ENCODE peak calls at places on chromosomes 3 and 15, in nine cellular contexts. T is dorsolateral prefrontal cortex; K is HCT116; Y is kidney; M is SK-N-SH; B is mesothelial cell of epicardium; F is activated CD8-positive, alpha-beta T cell treated with anti-CD3 and anti-CD28 coated beads for 36 hours; W is heart right ventricle; X is upper lobe of right lung. L is an unnamed sample.

GRCh38 chr15:58908550-58909309 is 24.7 kb downstream of the SLTM start:
- DNase-seq in Y (no peak), K (no peak), X (no peak), B (no peak), T (no peak), F (no peak), M (no peak), W (no peak), L (no peak)

GRCh38 chr3:13537244-13537921 is 11.5 kb upstream of the FBLN2 start:
- DNase-seq in M (no peak), Y (no peak), F (no peak), W (no peak), K (no peak), B (no peak), X (no peak), T (no peak), L (no peak)

GRCh38 chr3:67916353-67916752 is 261.9 kb upstream of the SUCLG2 start:
- DNase-seq in B (no peak), M (no peak), K (no peak), X (no peak), W (no peak), F (no peak), T (no peak), Y (no peak), L (no peak)

GRCh38 chr3:115518100-115518852 is 105.0 kb upstream of the GAP43 start:
- DNase-seq in M (peak; percentile 83), F (no peak), K (peak; percentile 19), T (no peak), X (no peak), W (peak; percentile 87), Y (peak; percentile 86), B (peak; percentile 39), L (no peak)

GRCh38 chr15:53193149-53193548 is 403.0 kb upstream of the ONECUT1 start:
- DNase-seq in X (no peak), M (no peak), T (no peak), B (no peak), F (no peak), K (no peak), Y (no peak), W (no peak), L (peak; percentile 21)

GRCh38 chr3:181457190-181457589 is 254.5 kb upstream of the SOX2 start:
- DNase-seq in M (no peak), B (no peak), X (no peak), W (no peak), T (peak; percentile 95), K (no peak), Y (no peak), F (no peak), L (no peak)

GRCh38 chr15:26967719-26968269 is 3.2 kb upstream of the GABRG3 start:
- DNase-seq in Y (no peak), X (no peak), M (peak; percentile 90), T (no peak), W (no peak), F (no peak), K (no peak), B (no peak), L (no peak)

GRCh38 chr3:134654031-134654430 is 3.2 kb upstream of the KY start:
- DNase-seq in W (no peak), B (peak; percentile 10), K (no peak), M (no peak), F (no peak), T (no peak), Y (no peak), X (no peak), L (no peak)

GRCh38 chr3:144085964-144086363 is 114.3 kb downstream of the DIPK2A start:
- DNase-seq in T (no peak), M (no peak), X (no peak), F (no peak), K (no peak), W (no peak), Y (no peak), B (no peak), L (no peak)

GRCh38 chr3:50644556-50644955 is 27.6 kb downstream of the MAPKAPK3 start:
- DNase-seq in K (no peak), M (no peak), W (peak; percentile 41), T (peak; percentile 45), B (no peak), Y (no peak), X (no peak), F (no peak), L (no peak)

GRCh38 chr3:156024904-156025303 is 95.5 kb upstream of the KCNAB1 start:
- DNase-seq in W (no peak), F (no peak), M (no peak), T (no peak), X (no peak), Y (no peak), B (no peak), K (no peak), L (no peak)

GRCh38 chr3:179151474-179151873 is 3.3 kb downstream of the PIK3CA start:
- DNase-seq in F (no peak), T (no peak), Y (no peak), M (no peak), K (no peak), B (no peak), W (no peak), X (no peak), L (no peak)

GRCh38 chr15:41281236-41281635 is 50.2 kb downstream of the CHP1 start:
- DNase-seq in F (no peak), B (no peak), W (no peak), T (no peak), X (no peak), M (no peak), Y (no peak), K (no peak), L (no peak)

GRCh38 chr3:43080726-43081568 is 24.9 kb downstream of the POMGNT2 start:
- DNase-seq in X (no peak), K (no peak), B (no peak), W (no peak), F (no peak), M (no peak), T (no peak), Y (no peak), L (no peak)

GRCh38 chr15:92818658-92819311 is 81.3 kb upstream of the CHD2 start:
- DNase-seq in X (no peak), W (no peak), Y (no peak), K (no peak), M (no peak), T (no peak), F (no peak), B (no peak), L (no peak)

GRCh38 chr15:90463381-90463780 is 66.3 kb upstream of the CRTC3 start:
- DNase-seq in B (no peak), X (no peak), M (no peak), K (no peak), W (peak; percentile 65), F (no peak), T (peak; percentile 52), Y (no peak), L (peak; percentile 62)

GRCh38 chr3:108589081-108589997 is at the start of the genes CIP2A and DZIP3:
- DNase-seq in T (peak; percentile 66), Y (peak; percentile 97), K (peak; percentile 91), M (peak; percentile 95), X (peak; percentile 92), W (peak; percentile 88), F (peak; percentile 94), B (peak; percentile 93), L (peak; percentile 90)

DNA sequence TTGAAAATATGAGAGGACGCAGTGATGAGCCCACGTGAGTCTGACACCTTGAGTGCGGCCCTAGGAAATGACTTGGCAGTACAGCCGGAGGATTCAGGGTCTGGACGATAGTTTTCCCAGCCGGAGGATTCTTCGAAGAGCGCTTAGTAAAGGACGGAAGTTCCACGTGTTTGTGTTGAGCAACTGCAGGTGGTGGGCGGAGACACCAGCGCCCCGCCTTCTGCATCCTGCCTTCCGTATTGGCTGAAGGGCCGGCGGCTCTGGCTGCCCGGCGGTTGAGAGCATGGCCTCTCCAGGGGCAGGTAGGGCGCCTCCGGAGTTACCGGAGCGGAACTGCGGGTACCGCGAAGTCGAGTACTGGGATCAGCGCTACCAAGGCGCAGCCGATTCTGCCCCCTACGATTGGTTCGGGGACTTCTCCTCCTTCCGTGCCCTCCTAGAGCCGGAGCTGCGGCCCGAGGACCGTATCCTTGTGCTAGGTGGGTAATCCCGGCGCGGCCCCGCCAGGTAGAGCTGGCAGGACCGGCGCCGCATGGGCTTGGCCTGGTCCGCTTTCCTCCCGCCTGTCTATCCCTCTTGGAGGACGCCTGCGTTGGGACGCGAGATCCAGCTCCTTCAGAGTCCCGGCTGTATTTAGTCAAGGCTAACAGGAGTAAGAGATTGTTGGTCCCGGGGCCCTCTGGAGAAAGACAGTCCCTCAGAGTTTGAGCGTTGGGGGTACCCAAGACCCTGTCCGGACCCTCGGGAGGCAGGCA is at the start of gene EEF1AKMT4:
- DNase-seq in W (peak; percentile 96), T (peak; percentile 93), M (peak; percentile 94), F (peak; percentile 99), B (peak; percentile 94), K (peak; percentile 99), X (peak; percentile 98), Y (peak; percentile 98), L (peak; percentile 97)
- TF ChIP-seq CTCF in W (peak; percentile 50), T (peak; percentile 61), M (peak; percentile 56), F (no peak), B (peak; percentile 22), K (no peak), X (peak; percentile 65), Y (peak; percentile 4), L (peak; percentile 30)

GRCh38 chr15:62066663-62067447 is at the start of gene C2CD4A:
- DNase-seq in Y (peak; percentile 95), F (peak; percentile 74), W (peak; percentile 54), X (peak; percentile 87), B (peak; percentile 75), T (no peak), M (no peak), K (peak; percentile 70), L (peak; percentile 49)
- TF ChIP-seq CTCF in Y (peak; percentile 24), F (no peak), W (no peak), X (no peak), B (no peak), T (no peak), M (no peak), K (no peak), L (no peak)

GRCh38 chr3:125602752-125603649 is 7.7 kb upstream of the OSBPL11 start:
- DNase-seq in K (peak; percentile 6), X (no peak), T (no peak), W (no peak), M (no peak), B (no peak), Y (no peak), F (no peak), L (no peak)
- TF ChIP-seq CTCF in K (peak; percentile 3), X (no peak), T (no peak), W (no peak), M (peak; percentile 49), B (no peak), Y (no peak), F (no peak), L (no peak)

DNA sequence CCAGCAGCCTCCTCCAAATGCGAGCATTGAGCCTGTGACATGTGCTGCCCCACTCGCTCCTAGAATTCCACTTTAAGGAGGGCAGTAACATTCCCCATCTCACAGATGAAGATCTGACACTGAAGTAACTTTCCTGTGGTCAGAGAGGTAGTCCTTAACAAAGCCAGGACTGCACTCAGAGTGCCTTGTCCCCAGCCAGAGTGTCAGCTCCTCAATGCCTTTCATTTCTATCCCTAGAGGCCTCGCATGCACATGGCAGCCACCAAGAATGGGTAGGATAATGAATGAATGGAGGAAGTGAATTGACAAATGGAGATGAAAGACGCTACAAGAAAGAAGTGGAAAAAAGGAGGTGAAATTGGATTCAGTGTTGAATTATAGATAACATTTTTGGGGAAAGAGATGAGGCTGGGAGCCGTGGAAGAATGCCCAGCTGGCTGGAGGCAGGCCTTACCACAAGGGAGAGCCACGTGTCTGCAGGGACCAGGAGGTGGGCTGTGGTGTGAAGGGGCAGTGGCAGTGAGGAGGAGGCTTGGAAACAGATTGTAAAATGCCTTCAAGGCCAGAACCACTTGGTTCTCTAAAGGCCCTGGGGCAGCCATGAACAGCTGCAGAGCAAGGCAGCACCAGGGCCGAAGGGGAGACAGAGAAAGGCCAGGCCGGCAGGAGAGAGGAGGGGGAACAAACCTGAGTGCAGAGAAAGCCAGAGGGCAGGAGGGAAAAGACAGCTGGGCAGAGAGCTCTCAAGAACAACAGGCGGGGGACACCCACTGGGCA is 10.4 kb downstream of the CFAP92 start:
- DNase-seq in W (no peak), F (no peak), K (no peak), M (no peak), B (no peak), T (no peak), Y (no peak), X (no peak), L (no peak)
- TF ChIP-seq CTCF in W (no peak), F (no peak), K (no peak), M (no peak), B (no peak), T (no peak), Y (no peak), X (no peak), L (no peak)